ENCODE peak calls at places on chromosomes 16 and 17, in four cellular contexts. F, C, V and G are unnamed samples.

GRCh38 chr16:85589688-85590505 is 23.2 kb upstream of the GSE1 start:
- DNase-seq in F (no peak), C (no peak), V (no peak), G (no peak)

GRCh38 chr17:49218941-49219913 is 8.7 kb downstream of the ABI3 start:
- DNase-seq in F (no peak), C (no peak), V (peak), G (peak)

GRCh38 chr17:79854080-79854861 is 15.0 kb upstream of the CBX4 start:
- DNase-seq in F (no peak), C (no peak), V (no peak), G (no peak)

GRCh38 chr16:63192969-63193368 is 1156.7 kb upstream of the CDH8 start:
- DNase-seq in F (no peak), C (no peak), V (no peak), G (no peak)

GRCh38 chr17:1562178-1562643 is 381 bp downstream of the PITPNA start:
- DNase-seq in F (peak), C (no peak), V (peak), G (peak)

GRCh38 chr17:44522883-44523671 is 19.9 kb upstream of the GPATCH8 start:
- DNase-seq in F (peak), C (no peak), V (peak), G (peak)

GRCh38 chr16:86952769-86953168 is 364.4 kb downstream of the C16orf95 start:
- DNase-seq in F (no peak), C (no peak), V (no peak), G (no peak)

GRCh38 chr16:85617948-85618347 is 4.8 kb downstream of the GSE1 start:
- DNase-seq in F (no peak), C (no peak), V (no peak), G (no peak)

GRCh38 chr17:1244606-1245012 is 25.6 kb upstream of the BHLHA9 start:
- DNase-seq in F (no peak), C (no peak), V (no peak), G (no peak)

GRCh38 chr17:63442549-63443035 is 3.5 kb downstream of the CYB561 start:
- DNase-seq in F (no peak), C (no peak), V (no peak), G (no peak)

GRCh38 chr17:19409509-19409908 is 1.5 kb upstream of the RNF112 start:
- DNase-seq in F (no peak), C (no peak), V (no peak), G (no peak)

GRCh38 chr17:57832711-57833596 is 16.9 kb downstream of the MRPS23 start:
- DNase-seq in F (peak), C (peak), V (peak), G (peak)

GRCh38 chr17:67974186-67974585 is 22.1 kb downstream of the C17orf58 start:
- DNase-seq in F (peak), C (no peak), V (no peak), G (peak)

GRCh38 chr17:81461607-81462500 is 50.7 kb downstream of the ACTG1 start:
- DNase-seq in F (no peak), C (no peak), V (no peak), G (no peak)

GRCh38 chr17:17849863-17850373 is 13.1 kb upstream of the SREBF1 start:
- DNase-seq in F (no peak), C (peak), V (no peak), G (peak)

GRCh38 chr17:31130286-31131224 is 35.8 kb downstream of the NF1 start:
- DNase-seq in F (no peak), C (no peak), V (no peak), G (peak)

GRCh38 chr16:3235856-3236669 is 1.1 kb upstream of the ZNF200 start:
- DNase-seq in F (peak), C (no peak), V (peak), G (peak)

GRCh38 chr16:55465077-55465896 is 13.7 kb upstream of the MMP2 start:
- DNase-seq in F (peak), C (peak), V (peak), G (peak)

GRCh38 chr16:10866196-10866976 is 10.6 kb upstream of the CIITA start:
- DNase-seq in F (no peak), C (no peak), V (no peak), G (no peak)

GRCh38 chr17:41060052-41060604 is at the start of gene KRTAP2-3:
- DNase-seq in F (no peak), C (no peak), V (no peak), G (no peak)

GRCh38 chr17:80774643-80775281 is 216.9 kb upstream of the CHMP6 start:
- DNase-seq in F (no peak), C (no peak), V (no peak), G (no peak)

GRCh38 chr17:67636841-67637240 is 80.9 kb upstream of the NOL11 start:
- DNase-seq in F (no peak), C (no peak), V (peak), G (no peak)

GRCh38 chr16:77838597-77839255 is 50.4 kb downstream of the VAT1L start:
- DNase-seq in F (no peak), C (no peak), V (no peak), G (no peak)

GRCh38 chr17:4204190-4204589 is 59.6 kb downstream of the ANKFY1 start:
- DNase-seq in F (no peak), C (no peak), V (no peak), G (no peak)